ENCODE peak calls at places on chromosome 3, in four cellular contexts. L is lung, O is NCI-H748 treated with DMSO at 0.1 percent for 48 hours, M is HepG2. S is an unnamed sample.

GRCh38 chr3:195849322-195850074 is 37.8 kb upstream of the MUC4 start:
- DNase-seq in L (no peak), O (no peak), M (peak), S (peak)

GRCh38 chr3:4343258-4343657 is 40.1 kb downstream of the SETMAR start:
- DNase-seq in L (no peak), O (no peak), M (no peak), S (no peak)

GRCh38 chr3:14725015-14725431 is 50.1 kb downstream of the C3orf20 start:
- DNase-seq in L (no peak), O (no peak), M (no peak), S (no peak)

GRCh38 chr3:15317164-15317477 is 15.3 kb downstream of the SH3BP5 start:
- DNase-seq in L (no peak), O (no peak), M (no peak), S (no peak)

GRCh38 chr3:10546181-10546624 is 40.8 kb upstream of the ATP2B2 start:
- DNase-seq in L (no peak), O (no peak), M (no peak), S (no peak)

GRCh38 chr3:126473292-126474168 is 2.2 kb downstream of the ZXDC start:
- DNase-seq in L (no peak), O (no peak), M (no peak), S (no peak)

GRCh38 chr3:73143821-73144237 is 82.4 kb downstream of the EBLN2 start:
- DNase-seq in L (no peak), O (peak), M (no peak), S (no peak)

GRCh38 chr3:170942011-170942410 is 33.6 kb upstream of the EIF5A2 start:
- DNase-seq in L (no peak), O (no peak), M (no peak), S (no peak)

GRCh38 chr3:41601404-41601987 is 360.4 kb downstream of the ULK4 start:
- DNase-seq in L (no peak), O (no peak), M (no peak), S (no peak)

GRCh38 chr3:170740726-170741591 is 129.0 kb downstream of the RPL22L1 start:
- DNase-seq in L (no peak), O (peak), M (no peak), S (no peak)

GRCh38 chr3:102192575-102192974 is 242.2 kb upstream of the ZPLD1 start:
- DNase-seq in L (no peak), O (no peak), M (no peak), S (no peak)

GRCh38 chr3:103381286-103381685 is 946.5 kb downstream of the ZPLD1 start:
- DNase-seq in L (no peak), O (no peak), M (no peak), S (no peak)

GRCh38 chr3:146969356-146969755 is 364.2 kb upstream of the PLSCR5 start:
- DNase-seq in L (no peak), O (no peak), M (no peak), S (no peak)

GRCh38 chr3:127722928-127723603 is 50.3 kb downstream of the ABTB1 start:
- DNase-seq in L (no peak), O (no peak), M (no peak), S (no peak)

GRCh38 chr3:107412376-107412775 is 35.1 kb downstream of the CCDC54 start:
- DNase-seq in L (no peak), O (no peak), M (no peak), S (no peak)

S was measured in central memory CD8-positive, alpha-beta T cell.